ENCODE peak calls at places on chromosomes 1 and 21, in ten cellular contexts. W is activated T-cell treated with anti-CD3 and anti-CD28 coated beads, Interleukin-2, amount 50 U/mL, for 1 hour; X is left colon; L is dermis microvascular lymphatic vessel endothelial cell; G is Daoy; C is body of pancreas; D is A673; M is NCI-H1694; N is esophagus squamous epithelium; S is GM04504. Y is an unnamed sample.

GRCh38 chr21:44509539-44509938 is 30.5 kb downstream of the KRTAP10-1 start:
- DNase-seq in S (no peak), L (no peak), M (peak), N (no peak), C (peak), X (peak), G (peak), W (no peak), D (no peak), Y (no peak)

GRCh38 chr1:8169364-8170058 is 143.4 kb upstream of the ERRFI1 start:
- DNase-seq in D (peak), S (peak), X (peak), N (peak), C (peak), G (peak), M (peak), W (no peak), L (peak), Y (peak)

GRCh38 chr1:7380712-7381111 is 390.4 kb upstream of the VAMP3 start:
- DNase-seq in S (no peak), N (no peak), G (peak), L (no peak), M (no peak), C (no peak), W (no peak), X (no peak), D (no peak), Y (no peak)

GRCh38 chr1:108708726-108709660 is 3.7 kb upstream of the FNDC7 start:
- DNase-seq in C (no peak), X (no peak), N (no peak), D (peak), G (peak), W (peak), L (no peak), M (no peak), S (no peak), Y (no peak)

GRCh38 chr1:40094481-40095110 is 2.5 kb downstream of the PPT1 start:
- DNase-seq in N (no peak), L (no peak), C (no peak), D (no peak), S (no peak), X (no peak), W (no peak), M (no peak), G (no peak), Y (no peak)

GRCh38 chr1:10644307-10645128 is 151.9 kb downstream of the CASZ1 start:
- DNase-seq in S (no peak), W (no peak), N (no peak), X (no peak), D (no peak), M (no peak), G (peak), L (no peak), C (no peak), Y (no peak)

GRCh38 chr1:116886532-116886931 is 23.2 kb upstream of the PTGFRN start:
- DNase-seq in D (peak), N (no peak), L (no peak), G (peak), W (no peak), M (no peak), X (no peak), C (no peak), S (no peak), Y (no peak)

GRCh38 chr21:37257526-37257966 is 9.6 kb downstream of the VPS26C start:
- DNase-seq in C (peak), M (no peak), X (peak), W (peak), N (no peak), S (no peak), G (peak), L (peak), D (peak), Y (peak)

GRCh38 chr1:81030441-81030840 is 770.3 kb upstream of the ADGRL2 start:
- DNase-seq in M (no peak), D (no peak), C (no peak), G (no peak), S (no peak), X (no peak), L (no peak), N (no peak), W (no peak), Y (no peak)

GRCh38 chr1:229781453-229781852 is 155.4 kb downstream of the URB2 start:
- DNase-seq in C (peak), N (no peak), L (no peak), G (no peak), M (peak), D (no peak), S (no peak), X (peak), W (no peak), Y (peak)

GRCh38 chr1:205920159-205920558 is 23.1 kb downstream of the SLC26A9 start:
- DNase-seq in L (no peak), X (no peak), N (no peak), S (no peak), D (no peak), M (no peak), G (peak), C (no peak), W (no peak), Y (no peak)

GRCh38 chr1:157948547-157949152 is 44.8 kb upstream of the KIRREL1 start:
- DNase-seq in D (peak), N (no peak), C (peak), G (peak), M (no peak), L (peak), S (no peak), X (no peak), W (no peak), Y (peak)

GRCh38 chr1:43621386-43621785 is 28.6 kb upstream of the KDM4A start:
- DNase-seq in X (no peak), N (no peak), W (no peak), M (no peak), G (no peak), C (no peak), S (no peak), L (no peak), D (no peak), Y (no peak)

GRCh38 chr1:33433509-33434362 is 2.8 kb upstream of the PHC2 start:
- DNase-seq in D (peak), X (peak), C (peak), M (no peak), N (no peak), G (peak), W (no peak), S (peak), L (peak), Y (peak)

GRCh38 chr1:9439074-9439761 is 100.0 kb upstream of the SLC25A33 start:
- DNase-seq in D (no peak), X (peak), N (no peak), M (no peak), C (peak), L (no peak), W (no peak), G (no peak), S (no peak), Y (peak)

GRCh38 chr1:25727819-25728286 is 72.1 kb upstream of the SELENON start:
- DNase-seq in N (no peak), C (peak), D (no peak), M (no peak), X (peak), S (no peak), L (no peak), W (no peak), G (peak), Y (peak)

GRCh38 chr1:25651036-25651640 is 34.5 kb downstream of the MAN1C1 start:
- DNase-seq in W (no peak), N (no peak), G (no peak), L (no peak), X (no peak), M (no peak), S (no peak), D (no peak), C (no peak), Y (no peak)

GRCh38 chr1:115277276-115277675 is 60.8 kb downstream of the NGF start:
- DNase-seq in N (no peak), M (no peak), C (no peak), D (no peak), S (peak), L (no peak), W (no peak), G (peak), X (no peak), Y (no peak)

GRCh38 chr1:21933397-21934248 is 3.5 kb downstream of the HSPG2 start:
- DNase-seq in X (peak), C (peak), S (no peak), M (no peak), L (peak), D (no peak), W (no peak), G (peak), N (no peak), Y (no peak)

GRCh38 chr1:54569339-54569738 is 21.3 kb downstream of the ACOT11 start:
- DNase-seq in G (peak), M (no peak), N (no peak), C (no peak), W (no peak), S (no peak), D (peak), X (no peak), L (no peak), Y (no peak)